ENCODE peak calls at places on chromosomes 5 and 9, in ten cellular contexts. One of them, this sample, is unnamed.

GRCh38 chr5:40716000-40716399 is 36.3 kb downstream of the PTGER4 start:
- DNase-seq in GM13977: no peak
- DNase-seq in choroid plexus epithelial cell: peak
- DNase-seq in bronchial epithelial cell: peak
- DNase-seq in MM.1S: no peak
- DNase-seq in body of pancreas: no peak
- DNase-seq in brain microvascular endothelial cell: no peak
- DNase-seq in A673: peak
- DNase-seq in fibroblast of pulmonary artery: no peak
- DNase-seq in neural crest cell: no peak
- DNase-seq in this sample: no peak

GRCh38 chr5:151569132-151570046 is 21.7 kb downstream of the FAT2 start:
- DNase-seq in GM13977: no peak
- DNase-seq in choroid plexus epithelial cell: peak
- DNase-seq in bronchial epithelial cell: peak
- DNase-seq in MM.1S: no peak
- DNase-seq in body of pancreas: no peak
- DNase-seq in brain microvascular endothelial cell: no peak
- DNase-seq in A673: no peak
- DNase-seq in fibroblast of pulmonary artery: peak
- DNase-seq in neural crest cell: no peak
- DNase-seq in this sample: no peak

GRCh38 chr5:142343531-142343930 is 18.7 kb upstream of the SPRY4 start:
- DNase-seq in GM13977: no peak
- DNase-seq in choroid plexus epithelial cell: no peak
- DNase-seq in bronchial epithelial cell: no peak
- DNase-seq in MM.1S: no peak
- DNase-seq in body of pancreas: no peak
- DNase-seq in brain microvascular endothelial cell: no peak
- DNase-seq in A673: no peak
- DNase-seq in fibroblast of pulmonary artery: no peak
- DNase-seq in neural crest cell: no peak
- DNase-seq in this sample: no peak

GRCh38 chr9:8436791-8437190 is 637.2 kb upstream of the DMAC1 start:
- DNase-seq in GM13977: no peak
- DNase-seq in choroid plexus epithelial cell: no peak
- DNase-seq in bronchial epithelial cell: no peak
- DNase-seq in MM.1S: no peak
- DNase-seq in body of pancreas: no peak
- DNase-seq in brain microvascular endothelial cell: no peak
- DNase-seq in A673: no peak
- DNase-seq in fibroblast of pulmonary artery: no peak
- DNase-seq in neural crest cell: no peak
- DNase-seq in this sample: no peak

GRCh38 chr5:155564541-155564940 is 551.0 kb downstream of the KIF4B start:
- DNase-seq in GM13977: no peak
- DNase-seq in choroid plexus epithelial cell: no peak
- DNase-seq in bronchial epithelial cell: no peak
- DNase-seq in MM.1S: no peak
- DNase-seq in body of pancreas: no peak
- DNase-seq in brain microvascular endothelial cell: no peak
- DNase-seq in A673: no peak
- DNase-seq in fibroblast of pulmonary artery: no peak
- DNase-seq in neural crest cell: no peak
- DNase-seq in this sample: no peak

GRCh38 chr5:170552486-170553122 is 48.8 kb downstream of the KCNIP1 start:
- DNase-seq in GM13977: no peak
- DNase-seq in choroid plexus epithelial cell: peak
- DNase-seq in bronchial epithelial cell: no peak
- DNase-seq in MM.1S: no peak
- DNase-seq in body of pancreas: peak
- DNase-seq in brain microvascular endothelial cell: peak
- DNase-seq in A673: peak
- DNase-seq in fibroblast of pulmonary artery: peak
- DNase-seq in neural crest cell: peak
- DNase-seq in this sample: peak

GRCh38 chr9:35628389-35628991 is 10.3 kb upstream of the CD72 start:
- DNase-seq in GM13977: no peak
- DNase-seq in choroid plexus epithelial cell: no peak
- DNase-seq in bronchial epithelial cell: no peak
- DNase-seq in MM.1S: no peak
- DNase-seq in body of pancreas: no peak
- DNase-seq in brain microvascular endothelial cell: no peak
- DNase-seq in A673: no peak
- DNase-seq in fibroblast of pulmonary artery: no peak
- DNase-seq in neural crest cell: no peak
- DNase-seq in this sample: no peak

GRCh38 chr9:113587471-113588031 is 124.0 kb downstream of the RGS3 start:
- DNase-seq in GM13977: no peak
- DNase-seq in choroid plexus epithelial cell: peak
- DNase-seq in bronchial epithelial cell: no peak
- DNase-seq in MM.1S: no peak
- DNase-seq in body of pancreas: peak
- DNase-seq in brain microvascular endothelial cell: peak
- DNase-seq in A673: no peak
- DNase-seq in fibroblast of pulmonary artery: peak
- DNase-seq in neural crest cell: peak
- DNase-seq in this sample: peak

GRCh38 chr5:102922111-102922510 is 167.0 kb downstream of the PAM start:
- DNase-seq in GM13977: no peak
- DNase-seq in choroid plexus epithelial cell: no peak
- DNase-seq in bronchial epithelial cell: no peak
- DNase-seq in MM.1S: no peak
- DNase-seq in body of pancreas: no peak
- DNase-seq in brain microvascular endothelial cell: no peak
- DNase-seq in A673: no peak
- DNase-seq in fibroblast of pulmonary artery: no peak
- DNase-seq in neural crest cell: no peak
- DNase-seq in this sample: no peak

GRCh38 chr9:14415947-14416346 is 102.0 kb upstream of the NFIB start:
- DNase-seq in GM13977: no peak
- DNase-seq in choroid plexus epithelial cell: peak
- DNase-seq in bronchial epithelial cell: peak
- DNase-seq in MM.1S: no peak
- DNase-seq in body of pancreas: no peak
- DNase-seq in brain microvascular endothelial cell: peak
- DNase-seq in A673: no peak
- DNase-seq in fibroblast of pulmonary artery: peak
- DNase-seq in neural crest cell: no peak
- DNase-seq in this sample: no peak

GRCh38 chr5:1031306-1031959 is 22.8 kb downstream of the NKD2 start:
- DNase-seq in GM13977: no peak
- DNase-seq in choroid plexus epithelial cell: no peak
- DNase-seq in bronchial epithelial cell: no peak
- DNase-seq in MM.1S: no peak
- DNase-seq in body of pancreas: peak
- DNase-seq in brain microvascular endothelial cell: no peak
- DNase-seq in A673: no peak
- DNase-seq in fibroblast of pulmonary artery: no peak
- DNase-seq in neural crest cell: no peak
- DNase-seq in this sample: no peak

GRCh38 chr5:11269515-11269914 is 508.5 kb upstream of the DAP start:
- DNase-seq in GM13977: no peak
- DNase-seq in choroid plexus epithelial cell: no peak
- DNase-seq in bronchial epithelial cell: no peak
- DNase-seq in MM.1S: no peak
- DNase-seq in body of pancreas: no peak
- DNase-seq in brain microvascular endothelial cell: no peak
- DNase-seq in A673: no peak
- DNase-seq in fibroblast of pulmonary artery: no peak
- DNase-seq in neural crest cell: no peak
- DNase-seq in this sample: no peak

GRCh38 chr5:10459080-10460055 is 17.7 kb downstream of the ROPN1L start:
- DNase-seq in GM13977: no peak
- DNase-seq in choroid plexus epithelial cell: no peak
- DNase-seq in bronchial epithelial cell: no peak
- DNase-seq in MM.1S: no peak
- DNase-seq in body of pancreas: no peak
- DNase-seq in brain microvascular endothelial cell: no peak
- DNase-seq in A673: no peak
- DNase-seq in fibroblast of pulmonary artery: no peak
- DNase-seq in neural crest cell: no peak
- DNase-seq in this sample: no peak

GRCh38 chr5:61332369-61332745 is 299 bp downstream of the ZSWIM6 start:
- DNase-seq in GM13977: peak
- DNase-seq in choroid plexus epithelial cell: peak
- DNase-seq in bronchial epithelial cell: no peak
- DNase-seq in MM.1S: peak
- DNase-seq in body of pancreas: peak
- DNase-seq in brain microvascular endothelial cell: no peak
- DNase-seq in A673: peak
- DNase-seq in fibroblast of pulmonary artery: peak
- DNase-seq in neural crest cell: peak
- DNase-seq in this sample: no peak

GRCh38 chr5:12125895-12126294 is 221.6 kb upstream of the CTNND2 start:
- DNase-seq in GM13977: no peak
- DNase-seq in choroid plexus epithelial cell: no peak
- DNase-seq in bronchial epithelial cell: no peak
- DNase-seq in MM.1S: no peak
- DNase-seq in body of pancreas: no peak
- DNase-seq in brain microvascular endothelial cell: no peak
- DNase-seq in A673: no peak
- DNase-seq in fibroblast of pulmonary artery: no peak
- DNase-seq in neural crest cell: no peak
- DNase-seq in this sample: no peak

DNA sequence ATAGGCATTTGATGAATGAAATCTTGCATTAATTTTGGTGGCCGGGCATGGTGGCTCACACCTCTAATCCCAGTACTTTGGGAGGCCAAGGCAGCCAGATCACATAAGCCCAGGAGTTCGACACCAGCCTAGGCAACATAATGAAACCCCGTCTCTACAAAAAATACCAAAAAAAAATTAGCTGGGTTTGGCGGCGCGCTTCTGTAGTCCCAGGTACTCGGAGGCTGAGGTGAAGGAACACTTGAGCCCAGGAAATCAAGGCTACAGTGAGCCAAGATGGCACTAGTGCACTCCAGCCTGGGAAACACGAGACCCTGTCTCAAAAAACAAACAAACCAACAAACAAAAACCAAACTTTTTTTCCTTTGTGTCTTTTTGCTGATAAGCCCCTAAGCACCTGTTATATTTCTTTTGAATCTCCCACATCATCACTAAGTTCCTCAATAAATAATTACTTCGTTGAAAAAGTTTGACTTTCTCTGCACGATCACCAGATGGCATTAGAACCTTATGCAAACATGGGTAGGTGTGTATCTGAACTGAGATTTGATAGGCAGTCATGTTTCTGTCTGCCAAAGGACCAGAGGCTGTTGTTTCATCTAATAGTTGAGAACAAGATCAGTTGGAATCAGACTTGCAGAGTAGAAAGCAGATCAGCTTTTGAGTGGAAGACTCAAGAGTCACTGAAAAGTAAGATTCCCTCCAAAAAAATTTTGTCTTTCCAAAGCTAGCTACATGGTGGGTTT is 5.5 kb upstream of the MATR3 start:
- DNase-seq in GM13977: no peak
- DNase-seq in choroid plexus epithelial cell: peak
- DNase-seq in bronchial epithelial cell: peak
- DNase-seq in MM.1S: peak
- DNase-seq in body of pancreas: no peak
- DNase-seq in brain microvascular endothelial cell: no peak
- DNase-seq in A673: no peak
- DNase-seq in fibroblast of pulmonary artery: peak
- DNase-seq in neural crest cell: no peak
- DNase-seq in this sample: no peak
- TF ChIP-seq CTCF in GM13977: peak
- TF ChIP-seq CTCF in choroid plexus epithelial cell: no peak
- TF ChIP-seq CTCF in bronchial epithelial cell: no peak
- TF ChIP-seq CTCF in MM.1S: peak
- TF ChIP-seq CTCF in body of pancreas: no peak
- TF ChIP-seq CTCF in brain microvascular endothelial cell: no peak
- TF ChIP-seq CTCF in A673: peak
- TF ChIP-seq CTCF in fibroblast of pulmonary artery: no peak
- TF ChIP-seq CTCF in neural crest cell: no peak
- TF ChIP-seq CTCF in this sample: no peak

DNA sequence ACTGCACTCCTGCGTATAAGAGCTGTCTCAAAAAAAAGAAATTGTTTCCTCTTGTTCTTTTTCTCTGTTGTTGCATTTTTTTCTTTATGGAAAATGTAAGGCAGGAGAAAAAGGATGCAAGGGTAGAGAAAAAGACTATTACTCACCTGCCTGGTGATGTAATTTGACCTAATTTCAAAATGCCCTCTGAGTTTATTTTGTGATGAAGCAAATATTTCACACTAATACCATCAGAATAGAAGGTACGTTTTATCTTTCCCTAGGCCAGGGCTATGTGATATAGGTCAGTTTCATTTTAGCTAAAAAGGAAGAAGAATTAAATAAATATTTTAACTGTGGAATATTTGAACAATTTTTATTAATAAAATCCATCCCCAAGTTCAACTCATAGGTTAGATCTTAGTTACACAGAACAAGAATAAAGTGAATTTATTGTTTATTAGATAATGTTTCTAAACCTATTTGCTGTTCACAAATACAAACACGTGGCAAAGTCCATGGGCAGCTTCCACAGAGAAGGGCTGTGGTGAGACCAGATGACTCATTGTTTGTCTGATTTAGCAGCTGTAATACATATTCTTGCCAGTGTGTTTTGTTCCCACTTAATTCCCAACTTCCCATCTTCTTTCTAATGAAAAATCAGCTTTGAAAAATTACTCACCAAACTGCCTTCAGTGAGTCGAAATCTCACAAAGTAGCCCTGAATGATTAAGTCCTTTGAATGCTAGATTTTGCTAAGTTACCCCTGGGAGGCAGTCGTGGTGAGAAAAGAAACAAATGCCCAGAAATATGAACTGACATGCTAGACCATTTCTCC is 52.8 kb upstream of the CCDC112 start:
- DNase-seq in GM13977: no peak
- DNase-seq in choroid plexus epithelial cell: peak
- DNase-seq in bronchial epithelial cell: peak
- DNase-seq in MM.1S: no peak
- DNase-seq in body of pancreas: peak
- DNase-seq in brain microvascular endothelial cell: peak
- DNase-seq in A673: peak
- DNase-seq in fibroblast of pulmonary artery: peak
- DNase-seq in neural crest cell: no peak
- DNase-seq in this sample: no peak
- TF ChIP-seq CTCF in GM13977: no peak
- TF ChIP-seq CTCF in choroid plexus epithelial cell: peak
- TF ChIP-seq CTCF in bronchial epithelial cell: no peak
- TF ChIP-seq CTCF in MM.1S: no peak
- TF ChIP-seq CTCF in body of pancreas: peak
- TF ChIP-seq CTCF in brain microvascular endothelial cell: no peak
- TF ChIP-seq CTCF in A673: no peak
- TF ChIP-seq CTCF in fibroblast of pulmonary artery: no peak
- TF ChIP-seq CTCF in neural crest cell: no peak
- TF ChIP-seq CTCF in this sample: no peak

GRCh38 chr5:65213921-65214525 is 267.7 kb downstream of the ADAMTS6 start:
- DNase-seq in GM13977: no peak
- DNase-seq in choroid plexus epithelial cell: peak
- DNase-seq in bronchial epithelial cell: peak
- DNase-seq in MM.1S: no peak
- DNase-seq in body of pancreas: peak
- DNase-seq in brain microvascular endothelial cell: peak
- DNase-seq in A673: peak
- DNase-seq in fibroblast of pulmonary artery: peak
- DNase-seq in neural crest cell: peak
- DNase-seq in this sample: no peak
- TF ChIP-seq CTCF in GM13977: peak
- TF ChIP-seq CTCF in choroid plexus epithelial cell: peak
- TF ChIP-seq CTCF in bronchial epithelial cell: peak
- TF ChIP-seq CTCF in MM.1S: peak
- TF ChIP-seq CTCF in body of pancreas: peak
- TF ChIP-seq CTCF in brain microvascular endothelial cell: peak
- TF ChIP-seq CTCF in A673: peak
- TF ChIP-seq CTCF in fibroblast of pulmonary artery: peak
- TF ChIP-seq CTCF in neural crest cell: peak
- TF ChIP-seq CTCF in this sample: peak

GRCh38 chr9:94603259-94603776 is 9.7 kb upstream of the FBP2 start:
- DNase-seq in GM13977: peak
- DNase-seq in choroid plexus epithelial cell: peak
- DNase-seq in bronchial epithelial cell: peak
- DNase-seq in MM.1S: peak
- DNase-seq in body of pancreas: peak
- DNase-seq in brain microvascular endothelial cell: peak
- DNase-seq in A673: peak
- DNase-seq in fibroblast of pulmonary artery: peak
- DNase-seq in neural crest cell: peak
- DNase-seq in this sample: peak
- TF ChIP-seq CTCF in GM13977: peak
- TF ChIP-seq CTCF in choroid plexus epithelial cell: peak
- TF ChIP-seq CTCF in bronchial epithelial cell: peak
- TF ChIP-seq CTCF in MM.1S: peak
- TF ChIP-seq CTCF in body of pancreas: peak
- TF ChIP-seq CTCF in brain microvascular endothelial cell: peak
- TF ChIP-seq CTCF in A673: peak
- TF ChIP-seq CTCF in fibroblast of pulmonary artery: peak
- TF ChIP-seq CTCF in neural crest cell: peak
- TF ChIP-seq CTCF in this sample: peak

This sample was measured in nephron progenitor cell.